ENCODE peak calls at places on chromosomes 3 and 15, in six cellular contexts. Q, E, W, I, C and B are unnamed samples.

GRCh38 chr3:122271246-122271898 is 53.7 kb upstream of the CSTA start:
- DNase-seq in Q (no peak), E (no peak), W (no peak), I (no peak), C (no peak), B (peak; percentile 34)

GRCh38 chr15:43143203-43143941 is 10.0 kb downstream of the TMEM62 start:
- DNase-seq in Q (no peak), E (no peak), W (no peak), I (no peak), C (no peak), B (no peak)

GRCh38 chr15:70504305-70504951 is 258.9 kb downstream of the UACA start:
- DNase-seq in Q (no peak), E (no peak), W (no peak), I (no peak), C (peak; percentile 62), B (peak; percentile 78)

GRCh38 chr15:78943692-78944091 is 1.2 kb downstream of the CTSH start:
- DNase-seq in Q (no peak), E (no peak), W (no peak), I (no peak), C (no peak), B (no peak)

GRCh38 chr15:62122249-62122648 is 42.8 kb downstream of the C2CD4B start:
- DNase-seq in Q (no peak), E (no peak), W (no peak), I (no peak), C (no peak), B (no peak)

GRCh38 chr3:139534444-139534812 is 5.1 kb downstream of the RBP1 start:
- DNase-seq in Q (no peak), E (no peak), W (no peak), I (no peak), C (no peak), B (no peak)

GRCh38 chr3:173745952-173746682 is 348.6 kb downstream of the NLGN1 start:
- DNase-seq in Q (no peak), E (no peak), W (no peak), I (no peak), C (no peak), B (no peak)

GRCh38 chr3:65871305-65872141 is 167.2 kb downstream of the MAGI1 start:
- DNase-seq in Q (no peak), E (no peak), W (peak; percentile 38), I (no peak), C (peak; percentile 32), B (no peak)

GRCh38 chr15:71011503-71012155 is 103.6 kb upstream of the THSD4 start:
- DNase-seq in Q (peak; percentile 8), E (no peak), W (peak; percentile 3), I (no peak), C (peak; percentile 6), B (no peak)

GRCh38 chr3:101065962-101066361 is 72.7 kb upstream of the ABI3BP start:
- DNase-seq in Q (no peak), E (no peak), W (peak; percentile 4), I (no peak), C (no peak), B (no peak)

GRCh38 chr3:195070321-195070720 is 200.6 kb downstream of the XXYLT1 start:
- DNase-seq in Q (no peak), E (no peak), W (no peak), I (no peak), C (no peak), B (no peak)

GRCh38 chr3:175941352-175941751 is 1082.2 kb downstream of the NAALADL2 start:
- DNase-seq in Q (peak; percentile 5), E (no peak), W (no peak), I (no peak), C (no peak), B (no peak)

GRCh38 chr15:49083471-49084284 is 37.4 kb upstream of the SECISBP2L start:
- DNase-seq in Q (no peak), E (no peak), W (no peak), I (no peak), C (no peak), B (no peak)
- TF ChIP-seq GABPA in Q (no peak), E (no peak), W (no peak), I (no peak), C (no peak), B (no peak)

GRCh38 chr3:29552036-29552435 is 271.2 kb downstream of the RBMS3 start:
- DNase-seq in Q (no peak), E (no peak), W (no peak), I (no peak), C (no peak), B (no peak)
- H3K27ac ChIP-seq in Q (no peak overlapping the region), E (no peak overlapping the region), W (no peak overlapping the region), I (no peak overlapping the region), C (peak overlapping the region; percentile 53), B (no peak overlapping the region)

DNA sequence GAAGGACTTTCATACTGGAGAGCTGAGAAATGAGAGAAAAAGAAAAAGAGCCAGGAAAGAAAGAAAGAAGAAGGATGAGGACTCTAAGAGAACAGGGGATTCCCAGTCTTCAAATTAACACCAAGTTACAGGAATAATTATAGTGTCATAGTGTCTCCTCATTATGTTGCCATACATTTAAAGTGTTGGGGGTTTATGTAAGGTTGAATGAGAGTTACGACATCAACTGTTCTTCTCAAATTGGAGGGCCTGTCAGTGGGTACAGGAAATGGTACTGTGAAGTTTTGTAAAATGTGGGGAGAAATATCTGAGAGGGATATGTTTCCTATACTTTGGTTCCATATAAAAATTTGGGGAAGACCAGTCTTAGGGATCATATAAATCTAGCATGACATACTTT is 12.3 kb upstream of the CD200 start:
- DNase-seq in Q (no peak), E (no peak), W (no peak), I (no peak), C (no peak), B (no peak)
- TF ChIP-seq GABPA in Q (no peak), E (no peak), W (no peak), I (no peak), C (no peak), B (no peak)

DNA sequence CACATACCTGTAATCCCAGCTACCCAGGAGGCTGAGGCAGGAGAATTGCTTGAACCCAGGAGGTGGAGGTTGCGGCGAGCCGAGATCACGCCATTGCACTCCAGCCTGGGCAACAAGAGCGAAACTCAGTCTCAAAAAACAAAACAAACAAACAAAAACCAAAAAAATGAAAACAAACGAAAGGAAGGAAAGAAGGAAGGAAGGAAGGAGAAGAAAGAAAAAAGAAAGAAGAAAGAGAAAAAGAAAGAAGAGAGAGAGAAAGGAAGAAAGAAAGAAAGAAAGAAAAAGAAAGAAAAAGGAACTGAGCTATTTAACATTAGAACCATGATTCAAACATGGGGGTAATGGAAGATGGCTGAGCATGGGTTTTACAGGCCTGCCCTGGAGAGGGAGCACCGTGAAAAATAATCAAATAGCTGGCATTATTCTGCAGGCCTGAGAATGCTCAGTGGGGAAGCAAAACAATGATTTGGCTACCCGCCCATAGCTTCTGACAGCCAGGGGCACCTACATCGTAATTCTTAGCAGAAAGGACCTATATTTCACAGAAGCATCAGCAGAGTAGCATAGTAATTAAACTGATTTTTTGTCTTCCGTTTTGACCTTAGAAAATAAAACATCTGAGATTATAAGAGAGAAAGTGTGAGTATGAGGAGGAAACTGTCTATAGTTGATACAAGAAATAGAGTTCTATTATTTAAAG is 37.7 kb downstream of the BFSP2 start:
- DNase-seq in Q (no peak), E (no peak), W (no peak), I (no peak), C (peak; percentile 77), B (no peak)
- H3K27ac ChIP-seq in Q (no peak overlapping the region), E (no peak overlapping the region), W (no peak overlapping the region), I (no peak overlapping the region), C (peak overlapping the region; percentile 62), B (no peak overlapping the region)

GRCh38 chr3:119235151-119235550 is 5.5 kb downstream of the B4GALT4 start:
- DNase-seq in Q (no peak), E (no peak), W (no peak), I (no peak), C (no peak), B (no peak)

GRCh38 chr3:119237299-119237698 is 3.4 kb downstream of the B4GALT4 start:
- DNase-seq in Q (no peak), E (no peak), W (no peak), I (no peak), C (no peak), B (no peak)

GRCh38 chr3:119234610-119235009 is 6.1 kb downstream of the B4GALT4 start:
- DNase-seq in Q (no peak), E (no peak), W (no peak), I (no peak), C (no peak), B (no peak)

GRCh38 chr3:119239421-119239820 is 1.3 kb downstream of the B4GALT4 start:
- DNase-seq in Q (no peak), E (no peak), W (no peak), I (no peak), C (no peak), B (no peak)

DNA sequence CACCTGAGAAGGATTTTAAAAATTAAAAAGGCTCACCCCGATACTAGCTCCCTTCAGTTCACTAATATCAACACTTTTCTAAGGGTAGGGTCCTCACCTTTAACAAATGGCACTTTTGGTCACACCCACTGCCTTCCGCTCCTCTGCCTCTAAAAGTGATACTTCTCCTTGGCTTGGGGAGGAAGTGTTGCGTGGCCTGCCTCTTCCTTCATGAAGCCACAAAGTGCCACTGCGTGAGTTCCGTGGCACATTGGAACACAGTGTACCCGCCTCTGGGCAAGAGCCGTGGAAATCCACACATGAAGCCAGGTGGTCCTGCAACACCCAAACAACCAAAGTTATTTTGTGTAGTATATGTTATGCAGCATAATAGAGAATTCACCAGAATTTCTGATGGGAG is 3.9 kb downstream of the B4GALT4 start:
- DNase-seq in Q (no peak), E (no peak), W (no peak), I (no peak), C (no peak), B (peak; percentile 21)
- TF ChIP-seq GABPA in Q (no peak), E (no peak), W (no peak), I (no peak), C (no peak), B (no peak)

DNA sequence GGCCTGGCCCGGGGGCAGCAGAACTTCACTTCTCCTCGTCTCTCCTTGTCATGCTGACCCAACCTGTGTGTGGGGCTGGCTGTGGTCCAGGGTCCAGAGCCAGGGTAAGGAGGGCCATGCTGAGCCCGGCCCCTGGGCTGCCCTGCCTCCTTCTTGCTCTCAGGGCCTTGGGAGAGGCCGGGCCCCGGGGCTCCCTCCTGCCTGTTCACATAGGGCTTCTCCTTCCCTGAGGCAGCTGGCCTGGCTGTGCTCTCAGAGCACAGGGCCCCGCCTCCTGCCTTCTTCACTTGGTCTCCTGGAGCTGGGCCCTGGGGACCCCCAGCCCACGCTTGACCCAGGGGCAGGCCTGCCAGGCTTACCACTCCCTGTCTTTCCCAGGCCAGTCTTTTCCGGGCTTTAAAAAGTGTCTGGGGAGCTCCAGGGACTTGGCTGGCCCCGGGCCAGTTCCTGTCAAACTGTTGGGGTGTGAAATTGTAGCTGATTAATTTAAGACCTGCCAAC is 11.8 kb downstream of the PLXNA1 start:
- DNase-seq in Q (no peak), E (no peak), W (no peak), I (no peak), C (no peak), B (no peak)
- H3K27ac ChIP-seq in Q (no peak overlapping the region), E (no peak overlapping the region), W (no peak overlapping the region), I (no peak overlapping the region), C (no peak overlapping the region), B (no peak overlapping the region)

GRCh38 chr15:45134682-45135604 is 5.1 kb downstream of the DUOX1 start:
- DNase-seq in Q (no peak), E (no peak), W (no peak), I (no peak), C (no peak), B (no peak)
- TF ChIP-seq GABPA in Q (no peak), E (no peak), W (no peak), I (no peak), C (no peak), B (no peak)